ENCODE peak calls at places on chromosomes 11 and 22, in nine cellular contexts. Z is keratinocyte, C is heart right ventricle, M is tibial artery, X is HFF-Myc, Y is Calu3, F is foreskin fibroblast, A is Caco-2, D is IMR-90. L is an unnamed sample.

GRCh38 chr11:12121504-12121903 is 11.1 kb downstream of the MICAL2 start:
- DNase-seq in C (no peak), A (no peak), Z (no peak), M (no peak), D (no peak), Y (no peak), F (no peak), X (no peak), L (no peak)

GRCh38 chr11:1171985-1172728 is 14.4 kb downstream of the MUC5AC start:
- DNase-seq in C (no peak), A (no peak), Z (no peak), D (no peak), M (no peak), Y (no peak), F (no peak), X (no peak), L (no peak)

GRCh38 chr11:113806403-113806802 is 26.8 kb downstream of the CLDN25 start:
- DNase-seq in D (peak), A (peak), X (peak), F (no peak), Z (no peak), Y (peak), C (no peak), M (no peak), L (peak)

GRCh38 chr11:63277345-63277943 is 34.0 kb upstream of the SLC22A25 start:
- DNase-seq in A (no peak), Y (peak), F (no peak), X (no peak), Z (no peak), C (no peak), M (no peak), D (no peak), L (no peak)

GRCh38 chr22:29011200-29011867 is 50.3 kb downstream of the C22orf31 start:
- DNase-seq in Z (no peak), C (peak), F (no peak), X (no peak), A (no peak), M (no peak), Y (no peak), D (no peak), L (no peak)

GRCh38 chr11:30585067-30585891 is 874 bp downstream of the MPPED2 start:
- DNase-seq in D (no peak), X (no peak), A (no peak), F (no peak), C (peak), Z (no peak), M (peak), Y (peak), L (no peak)

GRCh38 chr22:19117111-19117512 is 5.1 kb downstream of the DGCR2 start:
- DNase-seq in Z (no peak), A (no peak), C (no peak), M (no peak), Y (no peak), D (no peak), X (no peak), F (no peak), L (no peak)

GRCh38 chr11:28903716-28904115 is 795.5 kb downstream of the METTL15 start:
- DNase-seq in Z (no peak), X (no peak), Y (no peak), M (no peak), C (no peak), A (no peak), D (peak), F (no peak), L (no peak)

GRCh38 chr22:47197735-47198500 is 435.5 kb downstream of the TBC1D22A start:
- DNase-seq in M (no peak), C (no peak), Y (no peak), A (no peak), F (no peak), D (no peak), X (no peak), Z (no peak), L (no peak)

GRCh38 chr11:1645357-1645821 is 15.8 kb downstream of the KRTAP5-5 start:
- DNase-seq in X (no peak), M (no peak), D (no peak), F (no peak), Y (no peak), Z (no peak), A (peak), C (no peak), L (no peak)

GRCh38 chr11:57680552-57680874 is 12.6 kb downstream of the ZDHHC5 start:
- DNase-seq in D (peak), Y (peak), A (no peak), Z (no peak), M (no peak), C (no peak), F (no peak), X (no peak), L (peak)

GRCh38 chr22:48889887-48890692 is 937.6 kb downstream of the BRD1 start:
- DNase-seq in D (no peak), M (peak), X (no peak), F (no peak), Z (no peak), C (no peak), A (peak), Y (no peak), L (no peak)

GRCh38 chr11:11641581-11641980 is 19.8 kb upstream of the GALNT18 start:
- DNase-seq in C (no peak), F (no peak), X (no peak), D (no peak), Y (no peak), A (no peak), Z (no peak), M (no peak), L (no peak)

GRCh38 chr22:47195676-47196492 is 433.4 kb downstream of the TBC1D22A start:
- DNase-seq in A (no peak), Z (no peak), D (no peak), C (no peak), F (no peak), Y (no peak), X (no peak), M (peak), L (no peak)

DNA sequence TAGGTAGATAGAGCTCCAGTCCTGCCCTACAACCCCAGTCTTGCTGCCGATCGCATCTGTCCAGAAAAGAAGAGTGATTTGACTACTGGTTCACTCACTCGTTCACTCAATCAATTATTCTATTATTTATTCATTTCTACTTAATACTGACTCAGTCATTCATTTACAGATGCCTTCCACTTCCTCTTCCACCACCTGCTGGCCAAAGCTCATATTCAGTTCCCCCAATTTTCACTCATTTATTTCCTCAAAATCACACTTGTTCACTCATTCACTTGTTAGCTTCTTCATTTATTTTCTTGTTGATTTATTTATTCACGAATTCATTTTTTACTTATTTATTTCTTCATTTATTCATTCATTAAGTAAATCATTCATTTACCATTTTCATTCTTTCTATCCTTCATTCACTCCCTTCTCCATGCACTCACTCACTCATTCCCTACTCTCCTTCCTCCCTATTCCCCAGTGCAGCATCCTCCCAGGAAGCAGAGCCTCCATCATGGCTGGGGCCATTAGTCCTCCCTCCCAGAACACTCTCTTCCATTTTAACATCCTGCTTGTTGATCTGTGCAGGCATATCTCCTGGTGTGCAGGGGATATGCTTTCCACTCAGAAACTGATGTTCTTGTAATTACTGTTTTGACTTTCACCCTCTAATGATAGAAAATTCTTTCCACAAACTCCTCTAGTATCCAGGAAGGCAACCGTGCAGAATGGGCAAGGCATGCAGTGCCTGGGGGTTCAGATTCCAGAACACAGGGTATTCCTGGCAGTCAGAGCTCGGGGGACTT is 281.0 kb downstream of the TENM4 start:
- DNase-seq in Z (no peak), M (no peak), F (no peak), C (no peak), X (no peak), A (no peak), D (no peak), Y (no peak), L (no peak)
- TF ChIP-seq CTCF in Z (no peak), M (no peak), F (no peak), C (no peak), X (peak), A (peak), D (peak), Y (no peak), L (peak)

GRCh38 chr11:70595016-70595415 is 196.7 kb downstream of the CTTN start:
- DNase-seq in C (no peak), Z (no peak), Y (no peak), X (no peak), F (no peak), D (no peak), A (no peak), M (no peak), L (no peak)
- TF ChIP-seq CTCF in C (no peak), Z (no peak), Y (no peak), X (no peak), F (no peak), D (no peak), A (no peak), M (no peak), L (no peak)

GRCh38 chr11:64916040-64916847 is 765 bp downstream of the ATG2A start:
- DNase-seq in X (peak), F (peak), Z (no peak), A (peak), M (no peak), D (peak), Y (peak), C (no peak), L (no peak)

GRCh38 chr11:64919627-64920026 is 2.6 kb upstream of the ATG2A start:
- DNase-seq in D (no peak), Y (no peak), M (no peak), Z (no peak), A (no peak), F (no peak), X (no peak), C (no peak), L (no peak)

GRCh38 chr11:64916848-64917662 is at the start of gene ATG2A:
- DNase-seq in D (peak), Z (peak), C (peak), M (peak), Y (peak), X (peak), F (peak), A (peak), L (peak)

GRCh38 chr11:64917663-64917995 is 620 bp upstream of the ATG2A start:
- DNase-seq in Y (no peak), C (no peak), D (no peak), F (no peak), X (no peak), M (no peak), A (no peak), Z (no peak), L (no peak)

DNA sequence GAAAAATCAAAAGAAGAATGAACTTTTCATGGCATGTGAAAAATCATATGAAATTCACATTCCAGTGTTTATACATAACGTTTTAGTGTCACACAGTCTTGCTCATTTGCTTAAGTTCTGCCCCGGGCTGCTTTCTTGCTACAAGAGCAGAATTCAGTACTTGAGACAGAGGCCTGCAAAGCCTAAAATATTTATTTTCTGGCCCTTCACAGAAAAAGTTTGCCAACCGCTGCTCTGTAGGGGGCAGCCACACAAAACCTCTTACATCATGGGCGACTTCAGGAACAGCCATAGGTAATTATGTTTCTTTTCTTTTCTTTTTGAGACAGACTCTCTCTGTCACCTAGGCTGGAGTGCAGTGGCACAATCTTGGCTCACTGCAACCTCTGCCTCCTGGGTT is 1.0 kb upstream of the ATG2A start:
- DNase-seq in D (peak), Z (no peak), X (peak), M (no peak), Y (no peak), A (no peak), F (peak), C (no peak), L (peak)
- TF ChIP-seq CTCF in D (peak), Z (no peak), X (peak), M (no peak), Y (no peak), A (no peak), F (peak), C (no peak), L (peak)

GRCh38 chr11:81496566-81496965 is 1237.1 kb downstream of the FAM181B start:
- DNase-seq in M (no peak), F (no peak), Y (no peak), A (no peak), C (no peak), D (no peak), Z (no peak), X (no peak), L (no peak)
- TF ChIP-seq CTCF in M (no peak), F (no peak), Y (no peak), A (no peak), C (no peak), D (no peak), Z (no peak), X (no peak), L (no peak)

GRCh38 chr11:70306586-70307033 is 36.1 kb downstream of the PPFIA1 start:
- DNase-seq in Y (peak), Z (no peak), D (no peak), C (no peak), M (no peak), F (no peak), A (no peak), X (no peak), L (no peak)
- TF ChIP-seq CTCF in Y (no peak), Z (no peak), D (no peak), C (no peak), M (no peak), F (no peak), A (no peak), X (no peak), L (no peak)

GRCh38 chr22:25083414-25084166 is 116.1 kb upstream of the CRYBB3 start:
- DNase-seq in X (no peak), Y (peak), F (no peak), A (no peak), Z (no peak), D (no peak), C (no peak), M (no peak), L (no peak)

GRCh38 chr22:25078591-25078990 is 121.1 kb upstream of the CRYBB3 start:
- DNase-seq in C (no peak), D (no peak), Y (no peak), X (no peak), M (peak), Z (no peak), A (no peak), F (no peak), L (no peak)

GRCh38 chr22:25081409-25081824 is 118.2 kb upstream of the CRYBB3 start:
- DNase-seq in F (peak), Y (peak), C (no peak), M (no peak), Z (no peak), D (peak), X (no peak), A (peak), L (no peak)

GRCh38 chr22:25082096-25082495 is 117.6 kb upstream of the CRYBB3 start:
- DNase-seq in Z (no peak), M (no peak), C (no peak), Y (no peak), X (no peak), A (no peak), D (no peak), F (no peak), L (no peak)

DNA sequence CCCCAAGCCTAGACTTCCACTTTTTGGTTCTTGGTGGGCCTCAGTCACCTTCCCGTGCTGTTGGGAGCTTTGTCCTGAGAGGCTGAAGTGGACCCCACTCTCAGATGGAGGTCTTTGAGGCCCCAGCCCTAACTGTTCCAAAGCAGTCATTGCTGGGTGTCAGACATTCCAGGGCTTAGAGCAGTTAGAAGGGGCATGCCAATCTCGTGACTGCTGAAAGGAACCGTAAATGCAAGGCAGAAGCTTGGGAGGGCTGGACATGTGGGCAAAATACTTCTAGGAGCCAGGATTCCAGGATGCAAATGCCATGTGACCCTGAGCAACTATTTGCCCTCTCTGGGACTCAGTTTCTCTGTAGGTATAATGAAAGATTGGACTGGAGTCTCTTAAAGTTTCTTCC is 118.8 kb upstream of the CRYBB3 start:
- DNase-seq in Y (no peak), F (no peak), Z (no peak), M (no peak), D (no peak), C (no peak), A (no peak), X (no peak), L (peak)
- TF ChIP-seq CTCF in Y (no peak), F (no peak), Z (no peak), M (no peak), D (no peak), C (no peak), A (no peak), X (no peak), L (no peak)

DNA sequence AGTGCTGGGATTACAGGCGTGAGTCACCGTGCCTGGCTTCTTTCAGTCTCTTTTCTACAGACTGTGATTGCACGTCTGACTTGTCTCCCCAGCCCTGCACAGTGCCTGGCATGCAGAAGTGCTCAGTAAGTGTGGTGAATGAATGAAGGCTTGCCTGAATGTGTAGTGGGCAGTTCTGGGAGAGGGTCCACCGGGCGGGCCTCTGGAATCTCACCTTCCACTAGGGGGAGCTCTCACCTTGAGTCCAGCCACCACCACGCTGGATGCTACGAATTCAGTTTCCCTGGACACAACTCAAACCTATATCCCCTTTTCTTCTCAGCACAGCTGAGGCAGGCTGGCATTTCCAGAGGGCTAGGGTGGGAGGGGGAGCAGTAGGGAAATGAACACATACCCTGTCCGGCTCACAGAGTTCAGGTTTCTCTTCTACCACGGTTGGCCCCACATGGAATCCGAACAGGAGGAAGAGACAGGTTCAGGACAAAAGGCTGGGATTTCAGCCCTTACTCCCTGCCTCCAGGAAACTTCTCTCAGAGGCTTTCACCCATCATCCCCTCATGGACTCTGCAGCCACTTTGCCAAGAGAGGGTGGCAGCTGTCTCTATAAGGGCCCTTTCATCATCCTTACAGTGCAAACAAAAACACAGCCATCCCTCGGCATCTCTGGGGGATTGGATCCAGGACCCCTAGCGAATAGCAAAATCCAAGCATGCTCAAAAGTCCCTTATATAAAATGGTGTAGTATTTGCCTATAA is 86.8 kb downstream of the NECTIN1 start:
- DNase-seq in A (no peak), X (peak), M (no peak), Y (peak), F (no peak), D (peak), Z (no peak), C (no peak), L (peak)
- TF ChIP-seq CTCF in A (peak), X (peak), M (peak), Y (peak), F (peak), D (peak), Z (peak), C (no peak), L (peak)

DNA sequence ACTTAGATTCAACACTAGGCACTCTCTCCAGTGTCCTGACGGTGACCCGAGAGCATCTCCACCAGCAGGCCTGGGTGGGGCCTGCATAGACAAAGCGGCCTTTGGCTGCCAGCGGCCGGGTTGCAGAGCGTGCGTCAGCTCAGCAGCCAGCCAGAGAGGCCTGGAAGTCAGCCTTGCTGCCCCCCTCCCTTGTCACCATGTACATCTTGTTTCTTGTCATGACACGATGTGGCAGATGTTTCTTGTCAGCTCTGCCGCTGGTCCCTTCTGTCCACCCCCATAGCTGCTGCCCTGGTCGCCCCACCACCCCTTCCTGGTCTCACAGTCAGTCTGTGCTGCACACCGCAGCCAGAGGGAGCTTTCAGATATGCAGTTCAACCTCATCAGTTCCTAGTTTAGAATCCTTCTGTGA is 33.1 kb upstream of the CBX7 start:
- DNase-seq in X (no peak), M (peak), Z (no peak), A (no peak), C (peak), Y (no peak), F (peak), D (peak), L (no peak)
- TF ChIP-seq CTCF in X (peak), M (no peak), Z (peak), A (no peak), C (peak), Y (peak), F (peak), D (peak), L (peak)

GRCh38 chr11:95138448-95138847 is 48.8 kb downstream of the ENDOD1 start:
- DNase-seq in Y (no peak), D (no peak), M (no peak), F (peak), X (no peak), A (no peak), C (no peak), Z (no peak), L (peak)
- TF ChIP-seq CTCF in Y (no peak), D (peak), M (peak), F (peak), X (no peak), A (peak), C (no peak), Z (no peak), L (peak)

L was measured in HFFc6.